ENCODE peak calls at places on chromosomes 6 and 20, in seven cellular contexts. L is left ventricle myocardium inferior, J is Peyer's patch, O is brain microvascular endothelial cell, A is type B pancreatic cell, E is spleen, I is bronchial epithelial cell. S is an unnamed sample.

GRCh38 chr6:152769993-152770392 is 19.4 kb downstream of the VIP start:
- DNase-seq in L (no peak), J (no peak), O (no peak), A (no peak), E (no peak), I (no peak), S (no peak)

GRCh38 chr6:159107451-159108260 is 61.5 kb upstream of the FNDC1 start:
- DNase-seq in L (no peak), J (peak), O (no peak), A (peak), E (peak), I (no peak), S (no peak)

GRCh38 chr20:11281768-11282167 is 608.0 kb upstream of the JAG1 start:
- DNase-seq in L (no peak), J (no peak), O (no peak), A (no peak), E (no peak), I (no peak), S (no peak)

GRCh38 chr20:23024701-23025100 is 10.4 kb upstream of the SSTR4 start:
- DNase-seq in L (no peak), J (no peak), O (no peak), A (no peak), E (no peak), I (no peak), S (no peak)

GRCh38 chr20:62266340-62266739 is 28.0 kb downstream of the OSBPL2 start:
- DNase-seq in L (no peak), J (no peak), O (peak), A (no peak), E (no peak), I (no peak), S (no peak)

GRCh38 chr6:54426995-54427394 is 118.8 kb downstream of the TINAG start:
- DNase-seq in L (no peak), J (no peak), O (no peak), A (no peak), E (no peak), I (no peak), S (no peak)

GRCh38 chr6:112173401-112173800 is 81.0 kb downstream of the LAMA4 start:
- DNase-seq in L (no peak), J (no peak), O (no peak), A (no peak), E (no peak), I (no peak), S (no peak)

GRCh38 chr6:127119361-127120108 is 1.1 kb downstream of the RSPO3 start:
- DNase-seq in L (no peak), J (no peak), O (no peak), A (peak), E (peak), I (no peak), S (peak)

GRCh38 chr6:137415834-137416190 is 78.4 kb downstream of the OLIG3 start:
- DNase-seq in L (no peak), J (no peak), O (no peak), A (no peak), E (no peak), I (no peak), S (no peak)

GRCh38 chr20:24783631-24784492 is 165.2 kb upstream of the CST7 start:
- DNase-seq in L (no peak), J (no peak), O (no peak), A (no peak), E (peak), I (no peak), S (no peak)

GRCh38 chr6:143579703-143580102 is 68.2 kb upstream of the FUCA2 start:
- DNase-seq in L (peak), J (no peak), O (peak), A (no peak), E (no peak), I (peak), S (no peak)

GRCh38 chr20:63590218-63591146 is 16.4 kb upstream of the HELZ2 start:
- DNase-seq in L (no peak), J (no peak), O (no peak), A (no peak), E (no peak), I (no peak), S (no peak)

GRCh38 chr6:112269165-112269564 is 14.8 kb upstream of the LAMA4 start:
- DNase-seq in L (no peak), J (no peak), O (no peak), A (no peak), E (no peak), I (peak), S (no peak)

GRCh38 chr6:148491638-148492210 is 149.1 kb downstream of the SASH1 start:
- DNase-seq in L (no peak), J (no peak), O (peak), A (no peak), E (no peak), I (no peak), S (no peak)

GRCh38 chr6:155883741-155884140 is 428.1 kb upstream of the NOX3 start:
- DNase-seq in L (no peak), J (no peak), O (peak), A (no peak), E (no peak), I (peak), S (no peak)

GRCh38 chr6:155882527-155883333 is 427.1 kb upstream of the NOX3 start:
- DNase-seq in L (no peak), J (no peak), O (no peak), A (no peak), E (no peak), I (peak), S (no peak)

GRCh38 chr6:155880905-155881304 is 425.3 kb upstream of the NOX3 start:
- DNase-seq in L (no peak), J (no peak), O (peak), A (no peak), E (no peak), I (no peak), S (no peak)

GRCh38 chr6:155883334-155883731 is 427.7 kb upstream of the NOX3 start:
- DNase-seq in L (no peak), J (no peak), O (no peak), A (no peak), E (no peak), I (no peak), S (no peak)

GRCh38 chr6:155881845-155882526 is 426.3 kb upstream of the NOX3 start:
- DNase-seq in L (no peak), J (no peak), O (no peak), A (no peak), E (no peak), I (no peak), S (no peak)
- TF ChIP-seq CTCF in L (no peak), J (no peak), O (no peak), A (no peak), E (no peak), I (no peak), S (no peak)

GRCh38 chr6:38514399-38514798 is 125.3 kb downstream of the BTBD9 start:
- DNase-seq in L (no peak), J (no peak), O (no peak), A (no peak), E (no peak), I (no peak), S (no peak)
- TF ChIP-seq CTCF in L (no peak), J (no peak), O (no peak), A (no peak), E (no peak), I (no peak), S (no peak)

GRCh38 chr6:24667378-24667803 is 514 bp downstream of the ACOT13 start:
- DNase-seq in L (no peak), J (peak), O (peak), A (no peak), E (no peak), I (no peak), S (no peak)
- TF ChIP-seq CTCF in L (no peak), J (no peak), O (no peak), A (no peak), E (no peak), I (no peak), S (no peak)

DNA sequence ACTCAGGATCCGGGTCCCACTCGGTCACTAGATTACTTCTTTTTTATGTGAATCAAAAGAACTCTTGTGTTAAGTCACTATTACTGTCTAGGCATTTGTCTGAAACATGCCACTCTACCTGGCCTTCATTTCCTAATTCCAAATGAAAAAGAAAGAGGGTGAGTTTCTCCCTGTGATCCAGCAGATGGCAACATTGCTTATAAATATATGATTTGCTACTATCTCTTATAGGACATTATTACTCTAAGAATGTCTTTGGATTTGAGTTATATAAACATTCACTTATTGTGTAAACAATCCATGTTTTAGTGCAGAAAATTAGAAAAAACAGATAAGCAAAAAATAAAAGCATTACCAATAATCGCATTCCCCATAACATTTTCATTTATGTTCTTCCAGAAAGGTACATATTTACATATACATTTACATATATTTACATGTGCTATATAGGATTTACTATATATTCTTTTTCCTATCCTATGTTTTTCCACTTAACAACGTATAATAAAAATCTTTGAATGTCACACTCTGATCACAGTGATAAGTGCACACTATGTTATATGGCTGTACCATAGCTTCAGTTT is 66.9 kb downstream of the FAXC start:
- DNase-seq in L (no peak), J (no peak), O (no peak), A (no peak), E (no peak), I (peak), S (no peak)
- TF ChIP-seq CTCF in L (peak), J (peak), O (peak), A (peak), E (no peak), I (peak), S (peak)

DNA sequence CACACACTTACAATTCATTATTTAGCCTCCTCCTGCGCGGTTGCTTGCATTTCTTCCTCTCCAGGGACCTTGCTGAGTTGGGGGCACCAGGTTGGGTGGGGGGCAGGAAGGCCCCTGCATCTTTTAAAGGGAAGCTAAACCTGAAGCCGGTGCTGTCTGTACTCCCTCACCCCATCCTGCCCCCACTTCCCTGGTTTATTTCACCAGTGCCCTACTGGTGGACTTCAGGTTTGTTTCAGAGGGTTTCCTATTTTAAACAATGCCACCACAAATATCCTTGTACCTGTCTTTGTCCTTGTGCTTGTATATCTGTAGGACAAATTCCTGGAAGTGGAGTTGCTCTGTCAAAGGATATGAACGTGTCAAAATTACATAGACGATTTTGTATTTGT is 21.0 kb downstream of the PTK7 start:
- DNase-seq in L (no peak), J (no peak), O (no peak), A (no peak), E (peak), I (no peak), S (no peak)
- TF ChIP-seq CTCF in L (no peak), J (no peak), O (peak), A (peak), E (no peak), I (no peak), S (no peak)

DNA sequence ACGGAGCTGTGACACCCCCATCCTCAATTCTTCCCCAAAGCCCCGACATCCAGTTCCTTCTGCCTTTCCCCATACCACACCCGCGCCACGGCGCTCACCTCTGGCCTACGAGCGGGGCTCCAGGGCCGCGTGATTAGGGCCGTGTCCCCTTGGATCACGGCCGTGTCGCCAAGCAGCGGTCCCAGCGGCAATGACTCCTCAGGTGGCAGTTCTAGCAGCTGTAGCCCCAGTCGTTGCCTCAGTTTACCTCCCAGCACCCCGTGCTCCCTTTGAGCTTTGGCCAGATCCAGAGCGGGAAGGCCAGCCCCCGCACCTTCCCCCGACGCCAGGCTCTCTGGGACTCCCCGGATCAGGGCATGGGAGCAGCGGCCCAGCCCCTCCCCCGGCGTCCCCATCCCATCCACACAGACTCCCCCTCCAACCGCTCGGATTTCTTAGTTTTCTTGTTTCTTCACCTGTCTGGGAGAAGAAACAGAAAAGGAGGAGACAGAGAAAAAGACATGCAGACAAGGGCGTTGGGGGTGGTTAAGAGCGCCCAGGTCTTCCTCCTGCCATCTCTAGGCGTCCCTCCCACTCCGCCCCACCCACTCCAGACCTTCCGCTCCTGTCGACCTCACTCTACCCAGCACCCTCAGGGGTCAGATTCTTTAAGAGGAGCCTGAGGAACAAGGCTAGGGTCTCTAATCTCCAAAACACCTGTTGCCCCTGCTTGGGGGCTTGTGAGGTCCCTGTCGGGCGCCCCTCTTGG is at the start of gene DDAH2:
- DNase-seq in L (no peak), J (no peak), O (no peak), A (no peak), E (peak), I (no peak), S (no peak)
- TF ChIP-seq CTCF in L (peak), J (no peak), O (peak), A (no peak), E (peak), I (peak), S (no peak)

DNA sequence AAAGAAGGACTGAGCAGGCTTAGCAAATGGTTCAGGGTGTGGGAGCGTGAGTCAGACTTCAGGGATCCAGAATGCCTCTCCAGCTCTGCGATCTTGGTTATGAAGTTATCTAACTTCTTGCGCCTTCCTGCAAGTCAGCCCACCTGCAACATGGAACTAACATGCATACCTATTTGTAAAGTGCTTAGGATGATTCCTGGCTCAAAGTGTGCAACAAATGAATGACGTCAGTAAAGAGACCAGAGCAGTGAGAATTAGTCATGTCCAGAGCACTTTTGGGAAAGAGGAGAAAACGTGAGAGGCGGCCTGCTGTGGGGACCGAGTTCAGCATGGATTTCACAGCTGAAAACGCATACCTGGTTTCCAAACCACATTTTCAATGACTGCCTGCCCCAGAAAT is 610.0 kb upstream of the CDH4 start:
- DNase-seq in L (no peak), J (no peak), O (no peak), A (no peak), E (no peak), I (no peak), S (no peak)
- TF ChIP-seq CTCF in L (no peak), J (no peak), O (no peak), A (no peak), E (no peak), I (no peak), S (no peak)

GRCh38 chr20:59519707-59520014 is 84.7 kb upstream of the PHACTR3 start:
- DNase-seq in L (no peak), J (no peak), O (no peak), A (no peak), E (no peak), I (no peak), S (no peak)
- TF ChIP-seq CTCF in L (no peak), J (no peak), O (no peak), A (peak), E (peak), I (no peak), S (peak)